ENCODE peak calls at places on chromosomes 4 and X, in six cellular contexts. I is T-helper 22 cell; K is cardiac muscle cell; A is activated naive CD4-positive, alpha-beta T cell treated with anti-CD3 and anti-CD28 coated beads, Interleukin-2, amount 10 ng/mL, durations not matched to agents 7 days and 5 days; B is SK-MEL-5; E is stimulated activated CD4-positive, alpha-beta T cell treated with anti-CD3 and anti-CD28 coated beads, Interleukin-4, amount 100 ng/mL, for 48 hours. Z is an unnamed sample.

GRCh38 chr4:139582044-139582443 is 26.0 kb upstream of the SETD7 start:
- DNase-seq in K (peak), A (no peak), E (no peak), B (peak), I (no peak), Z (no peak)

GRCh38 chr4:19803406-19803805 is 448.3 kb upstream of the SLIT2 start:
- DNase-seq in A (no peak), E (no peak), K (no peak), I (no peak), B (no peak), Z (no peak)

GRCh38 chr4:137510866-137511265 is 21.4 kb downstream of the PCDH18 start:
- DNase-seq in I (no peak), A (no peak), B (peak), K (peak), E (no peak), Z (no peak)

GRCh38 chrX:93791304-93791703 is 117.3 kb downstream of the FAM133A start:
- DNase-seq in E (no peak), A (no peak), I (no peak), K (no peak), B (no peak), Z (no peak)

GRCh38 chrX:9195199-9195880 is 161.4 kb upstream of the FAM9B start:
- DNase-seq in A (no peak), I (no peak), E (no peak), B (no peak), K (no peak), Z (no peak)

GRCh38 chr4:153804742-153805141 is 15.9 kb upstream of the SFRP2 start:
- DNase-seq in E (no peak), B (no peak), I (no peak), A (no peak), K (no peak), Z (no peak)

GRCh38 chr4:167906851-167907250 is 185.5 kb upstream of the ANXA10 start:
- DNase-seq in K (no peak), B (no peak), E (no peak), I (no peak), A (no peak), Z (no peak)

GRCh38 chrX:153902388-153902787 is 2.1 kb upstream of the AVPR2 start:
- DNase-seq in B (no peak), A (no peak), K (no peak), I (no peak), E (no peak), Z (no peak)

GRCh38 chrX:68433155-68433980 is at the start of gene OPHN1:
- DNase-seq in A (no peak), B (peak), E (peak), I (no peak), K (peak), Z (no peak)

GRCh38 chr4:158946825-158947224 is 156.1 kb upstream of the RAPGEF2 start:
- DNase-seq in E (no peak), K (no peak), B (no peak), I (no peak), A (no peak), Z (no peak)

GRCh38 chr4:38837849-38838248 is 18.8 kb downstream of the TLR6 start:
- DNase-seq in B (no peak), A (no peak), E (no peak), I (no peak), K (peak), Z (no peak)

GRCh38 chrX:41145920-41146608 is 60.8 kb downstream of the USP9X start:
- DNase-seq in I (no peak), A (no peak), B (peak), E (no peak), K (peak), Z (no peak)

GRCh38 chr4:176298664-176299063 is 21.1 kb upstream of the SPCS3 start:
- DNase-seq in I (no peak), B (no peak), E (no peak), A (no peak), K (no peak), Z (no peak)

GRCh38 chrX:74351760-74352159 is 47.8 kb downstream of the ZCCHC13 start:
- DNase-seq in E (no peak), A (no peak), B (no peak), K (peak), I (no peak), Z (no peak)

GRCh38 chr4:141571368-141571767 is 65.0 kb upstream of the IL15 start:
- DNase-seq in K (peak), I (no peak), E (no peak), A (no peak), B (no peak), Z (no peak)

GRCh38 chr4:147057631-147057980 is 111.9 kb upstream of the TTC29 start:
- DNase-seq in E (no peak), I (no peak), K (peak), B (peak), A (no peak), Z (no peak)

GRCh38 chr4:26496207-26496783 is 6.0 kb upstream of the CCKAR start:
- DNase-seq in B (peak), E (no peak), K (no peak), I (no peak), A (no peak), Z (no peak)

GRCh38 chr4:105624530-105624929 is 72.1 kb downstream of the ARHGEF38 start:
- DNase-seq in A (no peak), I (no peak), E (no peak), K (peak), B (no peak), Z (no peak)

GRCh38 chr4:175435437-175435836 is 376.6 kb downstream of the GPM6A start:
- DNase-seq in A (no peak), K (peak), B (peak), I (no peak), E (no peak), Z (no peak)

GRCh38 chrX:107678957-107679740 is 50.8 kb downstream of the PRPS1 start:
- DNase-seq in E (peak), B (peak), I (peak), A (peak), K (peak), Z (peak)